ENCODE peak calls at places on chromosome 20, in four cellular contexts. One of them, this sample, is unnamed.

GRCh38 chr20:6426287-6426891 is 303.6 kb upstream of the FERMT1 start:
- DNase-seq in progenitor cell of endocrine pancreas: no peak
- DNase-seq in GM20000: no peak
- DNase-seq in upper lobe of right lung: no peak
- DNase-seq in this sample: no peak

GRCh38 chr20:5402903-5403531 is 86.3 kb upstream of the PROKR2 start:
- DNase-seq in upper lobe of right lung: no peak
- DNase-seq in progenitor cell of endocrine pancreas: peak; percentile 26
- DNase-seq in GM20000: peak; percentile 49
- DNase-seq in this sample: peak; percentile 12

GRCh38 chr20:21529863-21530262 is 16.0 kb upstream of the NKX2-2 start:
- DNase-seq in upper lobe of right lung: no peak
- DNase-seq in GM20000: peak; percentile 39
- DNase-seq in progenitor cell of endocrine pancreas: no peak
- DNase-seq in this sample: no peak

GRCh38 chr20:44409132-44409600 is 53.7 kb downstream of the HNF4A start:
- DNase-seq in progenitor cell of endocrine pancreas: no peak
- DNase-seq in GM20000: no peak
- DNase-seq in upper lobe of right lung: no peak
- DNase-seq in this sample: no peak

GRCh38 chr20:51022227-51022802 is 592 bp downstream of the KCNG1 start:
- DNase-seq in upper lobe of right lung: no peak
- DNase-seq in progenitor cell of endocrine pancreas: no peak
- DNase-seq in GM20000: no peak
- DNase-seq in this sample: no peak

GRCh38 chr20:24004470-24004869 is 15.9 kb upstream of the GGTLC1 start:
- DNase-seq in progenitor cell of endocrine pancreas: no peak
- DNase-seq in GM20000: no peak
- DNase-seq in upper lobe of right lung: no peak
- DNase-seq in this sample: no peak

GRCh38 chr20:45037050-45037449 is 63.9 kb downstream of the KCNS1 start:
- DNase-seq in GM20000: no peak
- DNase-seq in upper lobe of right lung: no peak
- DNase-seq in progenitor cell of endocrine pancreas: no peak
- DNase-seq in this sample: no peak

GRCh38 chr20:23050847-23051627 is 1.6 kb upstream of the THBD start:
- DNase-seq in upper lobe of right lung: peak; percentile 91
- DNase-seq in progenitor cell of endocrine pancreas: peak; percentile 83
- DNase-seq in GM20000: no peak
- DNase-seq in this sample: no peak

GRCh38 chr20:40942775-40943174 is 85.8 kb upstream of the TOP1 start:
- DNase-seq in progenitor cell of endocrine pancreas: no peak
- DNase-seq in upper lobe of right lung: no peak
- DNase-seq in GM20000: no peak
- DNase-seq in this sample: no peak

GRCh38 chr20:10555865-10556308 is 117.9 kb downstream of the JAG1 start:
- DNase-seq in GM20000: no peak
- DNase-seq in progenitor cell of endocrine pancreas: no peak
- DNase-seq in upper lobe of right lung: no peak
- DNase-seq in this sample: no peak

GRCh38 chr20:17806739-17807441 is 107.1 kb downstream of the BANF2 start:
- DNase-seq in GM20000: no peak
- DNase-seq in upper lobe of right lung: no peak
- DNase-seq in progenitor cell of endocrine pancreas: no peak
- DNase-seq in this sample: no peak

GRCh38 chr20:32238483-32239425 is 31.1 kb downstream of the POFUT1 start:
- DNase-seq in GM20000: no peak
- DNase-seq in upper lobe of right lung: no peak
- DNase-seq in progenitor cell of endocrine pancreas: no peak
- DNase-seq in this sample: no peak

GRCh38 chr20:32241807-32242206 is 34.1 kb downstream of the POFUT1 start:
- DNase-seq in GM20000: no peak
- DNase-seq in upper lobe of right lung: no peak
- DNase-seq in progenitor cell of endocrine pancreas: no peak
- DNase-seq in this sample: no peak

GRCh38 chr20:32236819-32237218 is 29.1 kb downstream of the POFUT1 start:
- DNase-seq in upper lobe of right lung: no peak
- DNase-seq in progenitor cell of endocrine pancreas: no peak
- DNase-seq in GM20000: no peak
- DNase-seq in this sample: no peak

GRCh38 chr20:32237419-32237818 is 29.7 kb downstream of the POFUT1 start:
- DNase-seq in GM20000: no peak
- DNase-seq in progenitor cell of endocrine pancreas: no peak
- DNase-seq in upper lobe of right lung: no peak
- DNase-seq in this sample: no peak

GRCh38 chr20:32240220-32240619 is 32.5 kb downstream of the POFUT1 start:
- DNase-seq in upper lobe of right lung: no peak
- DNase-seq in GM20000: no peak
- DNase-seq in progenitor cell of endocrine pancreas: peak; percentile 18
- DNase-seq in this sample: no peak
- TF ChIP-seq CTCF in upper lobe of right lung: no peak
- TF ChIP-seq CTCF in GM20000: no peak
- TF ChIP-seq CTCF in progenitor cell of endocrine pancreas: peak; percentile 60
- TF ChIP-seq CTCF in this sample: peak; percentile 14

DNA sequence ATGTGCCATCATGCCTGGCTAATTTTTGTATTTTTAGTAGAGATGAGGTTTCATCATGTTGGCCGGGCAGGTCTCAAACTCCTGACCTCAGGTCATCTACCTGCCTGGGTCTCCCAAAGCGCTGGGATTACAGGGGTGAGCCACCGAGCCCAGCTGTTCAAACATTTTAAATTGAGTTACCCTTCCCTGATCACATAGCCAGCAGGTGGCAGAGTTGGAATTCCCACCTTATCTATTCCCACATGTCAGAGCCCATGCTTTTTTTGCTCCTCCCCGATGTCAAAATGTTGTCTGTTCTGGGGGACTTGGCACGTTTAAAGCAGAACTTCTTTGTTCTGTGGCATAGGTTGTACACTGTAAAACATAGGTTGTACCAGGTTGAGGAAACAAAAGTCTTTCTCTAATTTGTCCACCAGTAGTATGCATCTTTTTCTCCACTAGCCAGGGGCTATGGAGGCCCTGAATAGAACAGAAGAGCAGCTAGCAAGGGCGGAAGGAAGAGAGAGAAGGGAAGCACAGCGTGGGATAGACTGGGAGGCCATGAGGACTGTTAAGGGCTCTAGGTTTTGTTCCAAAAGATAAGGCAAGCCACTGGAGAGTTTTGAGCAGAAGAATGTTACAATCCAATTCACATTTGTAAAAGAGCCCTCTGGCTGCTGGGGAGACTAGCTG is 7.3 kb upstream of the LBP start:
- DNase-seq in upper lobe of right lung: no peak
- DNase-seq in GM20000: no peak
- DNase-seq in progenitor cell of endocrine pancreas: no peak
- DNase-seq in this sample: no peak
- TF ChIP-seq CTCF in upper lobe of right lung: no peak
- TF ChIP-seq CTCF in GM20000: no peak
- TF ChIP-seq CTCF in progenitor cell of endocrine pancreas: peak; percentile 34
- TF ChIP-seq CTCF in this sample: no peak

GRCh38 chr20:537983-538382 is 5.6 kb downstream of the CSNK2A1 start:
- DNase-seq in progenitor cell of endocrine pancreas: no peak
- DNase-seq in upper lobe of right lung: no peak
- DNase-seq in GM20000: no peak
- DNase-seq in this sample: no peak

GRCh38 chr20:539236-539635 is 4.4 kb downstream of the CSNK2A1 start:
- DNase-seq in progenitor cell of endocrine pancreas: no peak
- DNase-seq in GM20000: no peak
- DNase-seq in upper lobe of right lung: no peak
- DNase-seq in this sample: no peak

GRCh38 chr20:542777-543368 is 717 bp downstream of the CSNK2A1 start:
- DNase-seq in GM20000: peak; percentile 41
- DNase-seq in progenitor cell of endocrine pancreas: peak; percentile 21
- DNase-seq in upper lobe of right lung: peak; percentile 71
- DNase-seq in this sample: no peak

GRCh38 chr20:539848-540247 is 3.7 kb downstream of the CSNK2A1 start:
- DNase-seq in GM20000: no peak
- DNase-seq in upper lobe of right lung: no peak
- DNase-seq in progenitor cell of endocrine pancreas: no peak
- DNase-seq in this sample: no peak

GRCh38 chr20:540391-541201 is 3.0 kb downstream of the CSNK2A1 start:
- DNase-seq in GM20000: no peak
- DNase-seq in progenitor cell of endocrine pancreas: no peak
- DNase-seq in upper lobe of right lung: no peak
- DNase-seq in this sample: no peak
- TF ChIP-seq CTCF in GM20000: no peak
- TF ChIP-seq CTCF in progenitor cell of endocrine pancreas: no peak
- TF ChIP-seq CTCF in upper lobe of right lung: no peak
- TF ChIP-seq CTCF in this sample: no peak

GRCh38 chr20:60221593-60221992 is 263.4 kb downstream of the CDH26 start:
- DNase-seq in GM20000: no peak
- DNase-seq in progenitor cell of endocrine pancreas: no peak
- DNase-seq in upper lobe of right lung: no peak
- DNase-seq in this sample: no peak
- TF ChIP-seq CTCF in GM20000: no peak
- TF ChIP-seq CTCF in progenitor cell of endocrine pancreas: no peak
- TF ChIP-seq CTCF in upper lobe of right lung: no peak
- TF ChIP-seq CTCF in this sample: no peak

DNA sequence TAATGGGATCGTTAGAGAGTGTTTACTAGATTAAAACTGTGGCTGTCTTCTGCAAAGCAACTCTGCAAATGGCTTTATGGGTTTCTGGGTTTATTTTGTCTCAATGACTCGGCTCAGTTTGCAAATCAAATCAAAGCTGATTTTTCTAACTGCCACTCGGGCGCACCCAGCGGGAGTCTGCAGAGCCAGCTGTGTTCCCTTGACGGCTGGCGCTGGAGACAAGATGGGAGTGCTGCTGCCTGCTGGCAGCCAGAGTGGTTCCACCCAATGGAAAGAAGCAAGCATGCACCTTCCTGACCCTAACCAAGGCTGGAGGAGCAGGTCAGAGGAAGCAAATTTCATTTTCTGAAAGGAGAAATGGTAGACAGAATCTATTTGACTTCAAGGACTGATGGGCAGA is 659.0 kb upstream of the CHD6 start:
- DNase-seq in upper lobe of right lung: no peak
- DNase-seq in progenitor cell of endocrine pancreas: no peak
- DNase-seq in GM20000: no peak
- DNase-seq in this sample: no peak
- TF ChIP-seq CTCF in upper lobe of right lung: no peak
- TF ChIP-seq CTCF in progenitor cell of endocrine pancreas: no peak
- TF ChIP-seq CTCF in GM20000: no peak
- TF ChIP-seq CTCF in this sample: no peak

GRCh38 chr20:8389381-8390368 is 257.6 kb downstream of the PLCB1 start:
- DNase-seq in progenitor cell of endocrine pancreas: no peak
- DNase-seq in GM20000: peak; percentile 8
- DNase-seq in upper lobe of right lung: no peak
- DNase-seq in this sample: no peak
- TF ChIP-seq CTCF in progenitor cell of endocrine pancreas: peak; percentile 70
- TF ChIP-seq CTCF in GM20000: peak; percentile 15
- TF ChIP-seq CTCF in upper lobe of right lung: peak; percentile 60
- TF ChIP-seq CTCF in this sample: peak; percentile 32

GRCh38 chr20:7989379-7989778 is 30.2 kb downstream of the TMX4 start:
- DNase-seq in GM20000: no peak
- DNase-seq in progenitor cell of endocrine pancreas: no peak
- DNase-seq in upper lobe of right lung: no peak
- DNase-seq in this sample: no peak
- TF ChIP-seq CTCF in GM20000: no peak
- TF ChIP-seq CTCF in progenitor cell of endocrine pancreas: no peak
- TF ChIP-seq CTCF in upper lobe of right lung: no peak
- TF ChIP-seq CTCF in this sample: no peak

GRCh38 chr20:37643400-37643799 is 50.4 kb upstream of the CTNNBL1 start:
- DNase-seq in GM20000: no peak
- DNase-seq in upper lobe of right lung: no peak
- DNase-seq in progenitor cell of endocrine pancreas: no peak
- DNase-seq in this sample: no peak

GRCh38 chr20:37636212-37636975 is 57.4 kb upstream of the CTNNBL1 start:
- DNase-seq in progenitor cell of endocrine pancreas: no peak
- DNase-seq in GM20000: no peak
- DNase-seq in upper lobe of right lung: no peak
- DNase-seq in this sample: no peak

GRCh38 chr20:37640600-37641561 is 52.9 kb upstream of the CTNNBL1 start:
- DNase-seq in progenitor cell of endocrine pancreas: no peak
- DNase-seq in upper lobe of right lung: no peak
- DNase-seq in GM20000: no peak
- DNase-seq in this sample: no peak

GRCh38 chr20:37642246-37642645 is 51.6 kb upstream of the CTNNBL1 start:
- DNase-seq in progenitor cell of endocrine pancreas: no peak
- DNase-seq in upper lobe of right lung: no peak
- DNase-seq in GM20000: no peak
- DNase-seq in this sample: no peak

DNA sequence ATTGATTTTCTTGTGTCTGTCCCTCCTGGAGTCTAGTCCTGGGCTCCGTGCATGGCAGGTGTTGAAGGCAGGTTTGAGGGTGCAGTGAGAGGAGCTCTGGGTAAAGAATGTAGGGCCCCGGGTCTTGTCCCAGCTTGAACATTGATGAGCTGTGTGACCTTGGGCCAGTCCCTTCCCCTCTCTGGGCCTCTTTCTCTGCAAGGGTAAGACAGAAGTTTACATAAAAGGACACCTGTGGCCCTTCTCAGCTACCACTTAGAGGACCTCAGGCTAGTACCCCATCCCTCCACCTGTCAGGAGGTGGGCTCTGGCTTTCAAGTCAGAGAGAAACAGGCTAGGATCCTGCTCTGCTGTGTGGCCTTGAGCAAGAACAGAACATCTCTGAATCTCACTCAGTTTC is 55.3 kb upstream of the CTNNBL1 start:
- DNase-seq in GM20000: no peak
- DNase-seq in progenitor cell of endocrine pancreas: no peak
- DNase-seq in upper lobe of right lung: no peak
- DNase-seq in this sample: no peak
- TF ChIP-seq CTCF in GM20000: no peak
- TF ChIP-seq CTCF in progenitor cell of endocrine pancreas: no peak
- TF ChIP-seq CTCF in upper lobe of right lung: no peak
- TF ChIP-seq CTCF in this sample: no peak